ENCODE peak calls at places on chromosomes 2 and 18, in ten cellular contexts. Z is mesendoderm; V is NCI-H1436; Q is HTR-8/SVneo; G is stimulated activated effector memory CD8-positive, alpha-beta T cell treated with anti-CD3 and anti-CD28 coated beads, Interleukin-12 subunit alpha, Interleukin-12 subunit beta, amount 100 ng/mL, for 72 hours; I is retina; J is upper lobe of right lung; P is fibroblast of lung; T is effector memory CD4-positive, alpha-beta T cell; U is left colon. B is an unnamed sample.

GRCh38 chr2:3667151-3667631 is 9.2 kb downstream of the ALLC start:
- DNase-seq in Z (no peak), V (no peak), Q (no peak), G (peak), I (no peak), J (peak), P (peak), T (no peak), U (no peak), B (no peak)

GRCh38 chr2:28401948-28402550 is 9.4 kb downstream of the FOSL2 start:
- DNase-seq in Z (no peak), V (no peak), Q (no peak), G (no peak), I (no peak), J (no peak), P (no peak), T (no peak), U (no peak), B (no peak)

GRCh38 chr2:63840081-63840784 is 1.5 kb upstream of the UGP2 start:
- DNase-seq in Z (peak), V (peak), Q (peak), G (peak), I (no peak), J (no peak), P (no peak), T (no peak), U (no peak), B (no peak)

GRCh38 chr18:40555914-40556313 is 1399.1 kb upstream of the PIK3C3 start:
- DNase-seq in Z (no peak), V (no peak), Q (no peak), G (no peak), I (no peak), J (no peak), P (peak), T (no peak), U (no peak), B (no peak)

GRCh38 chr18:11992096-11992785 is 10.9 kb downstream of the IMPA2 start:
- DNase-seq in Z (no peak), V (no peak), Q (no peak), G (no peak), I (no peak), J (no peak), P (no peak), T (no peak), U (no peak), B (no peak)

GRCh38 chr2:233857511-233858118 is 3.3 kb upstream of the HJURP start:
- DNase-seq in Z (peak), V (peak), Q (peak), G (peak), I (no peak), J (peak), P (no peak), T (peak), U (peak), B (peak)

GRCh38 chr18:452801-453200 is 47.7 kb downstream of the COLEC12 start:
- DNase-seq in Z (no peak), V (no peak), Q (no peak), G (no peak), I (no peak), J (no peak), P (no peak), T (no peak), U (no peak), B (no peak)

GRCh38 chr2:68385232-68385906 is 20.3 kb downstream of the PLEK start:
- DNase-seq in Z (no peak), V (no peak), Q (no peak), G (peak), I (peak), J (no peak), P (no peak), T (no peak), U (no peak), B (no peak)

GRCh38 chr2:237041231-237041630 is 44.5 kb upstream of the COPS8 start:
- DNase-seq in Z (no peak), V (no peak), Q (no peak), G (no peak), I (no peak), J (no peak), P (no peak), T (no peak), U (no peak), B (no peak)

GRCh38 chr2:215189393-215189792 is 51.0 kb upstream of the ABCA12 start:
- DNase-seq in Z (no peak), V (no peak), Q (no peak), G (no peak), I (no peak), J (no peak), P (no peak), T (no peak), U (no peak), B (no peak)

GRCh38 chr2:234989183-234989701 is 37.4 kb downstream of the SH3BP4 start:
- DNase-seq in Z (no peak), V (no peak), Q (no peak), G (no peak), I (no peak), J (peak), P (peak), T (no peak), U (peak), B (peak)

GRCh38 chr18:27769152-27769551 is 407.8 kb downstream of the CDH2 start:
- DNase-seq in Z (no peak), V (no peak), Q (no peak), G (no peak), I (no peak), J (no peak), P (no peak), T (no peak), U (no peak), B (no peak)

GRCh38 chr2:197620113-197620512 is 55.3 kb downstream of the RFTN2 start:
- DNase-seq in Z (peak), V (no peak), Q (no peak), G (no peak), I (no peak), J (no peak), P (no peak), T (no peak), U (no peak), B (no peak)

GRCh38 chr2:173962036-173962435 is 3.1 kb downstream of the SP3 start:
- DNase-seq in Z (no peak), V (no peak), Q (no peak), G (no peak), I (no peak), J (no peak), P (peak), T (no peak), U (no peak), B (no peak)

GRCh38 chr2:101478561-101479001 is 3.7 kb upstream of the RFX8 start:
- DNase-seq in Z (peak), V (no peak), Q (no peak), G (no peak), I (no peak), J (no peak), P (peak), T (no peak), U (no peak), B (no peak)

GRCh38 chr2:36357506-36358316 is 2.1 kb downstream of the CRIM1 start:
- DNase-seq in Z (peak), V (no peak), Q (no peak), G (no peak), I (peak), J (no peak), P (peak), T (no peak), U (peak), B (peak)

GRCh38 chr2:109719871-109720270 is 74.2 kb upstream of the RGPD5 start:
- DNase-seq in Z (no peak), V (no peak), Q (no peak), G (peak), I (no peak), J (peak), P (no peak), T (no peak), U (no peak), B (no peak)

GRCh38 chr2:160109939-160110673 is 47.7 kb upstream of the PLA2R1 start:
- DNase-seq in Z (peak), V (peak), Q (peak), G (no peak), I (peak), J (no peak), P (peak), T (peak), U (peak), B (peak)

GRCh38 chr2:151881342-151881741 is 53.1 kb upstream of the ARL5A start:
- DNase-seq in Z (no peak), V (no peak), Q (no peak), G (no peak), I (no peak), J (no peak), P (no peak), T (no peak), U (no peak), B (no peak)

GRCh38 chr2:143161982-143162837 is 33.0 kb downstream of the ARHGAP15 start:
- DNase-seq in Z (peak), V (peak), Q (peak), G (no peak), I (peak), J (no peak), P (peak), T (peak), U (peak), B (peak)

GRCh38 chr2:3458396-3459184 is 60.7 kb downstream of the ADI1 start:
- DNase-seq in Z (no peak), V (no peak), Q (no peak), G (no peak), I (no peak), J (no peak), P (no peak), T (no peak), U (no peak), B (no peak)

GRCh38 chr18:55328301-55328700 is 259.7 kb downstream of the TCF4 start:
- DNase-seq in Z (no peak), V (no peak), Q (no peak), G (no peak), I (no peak), J (no peak), P (peak), T (no peak), U (no peak), B (no peak)

GRCh38 chr2:224472827-224473226 is 70.9 kb upstream of the FAM124B start:
- DNase-seq in Z (no peak), V (no peak), Q (no peak), G (no peak), I (no peak), J (no peak), P (no peak), T (no peak), U (no peak), B (no peak)

GRCh38 chr2:238882083-238882755 is 34.3 kb downstream of the TWIST2 start:
- DNase-seq in Z (no peak), V (no peak), Q (no peak), G (no peak), I (no peak), J (no peak), P (no peak), T (no peak), U (no peak), B (no peak)

GRCh38 chr2:202376460-202377307 is 557 bp downstream of the BMPR2 start:
- DNase-seq in Z (peak), V (no peak), Q (peak), G (peak), I (peak), J (peak), P (peak), T (peak), U (peak), B (peak)

GRCh38 chr2:56191617-56192016 is 7.8 kb downstream of the CCDC85A start:
- DNase-seq in Z (peak), V (peak), Q (peak), G (no peak), I (peak), J (no peak), P (no peak), T (no peak), U (no peak), B (no peak)

GRCh38 chr2:201699384-201699783 is 940 bp upstream of the MPP4 start:
- DNase-seq in Z (no peak), V (no peak), Q (no peak), G (no peak), I (no peak), J (no peak), P (peak), T (no peak), U (no peak), B (no peak)

GRCh38 chr2:66717491-66717890 is 282.6 kb downstream of the MEIS1 start:
- DNase-seq in Z (no peak), V (no peak), Q (no peak), G (no peak), I (no peak), J (no peak), P (peak), T (no peak), U (no peak), B (no peak)

GRCh38 chr18:41331661-41332060 is 623.4 kb upstream of the PIK3C3 start:
- DNase-seq in Z (no peak), V (no peak), Q (no peak), G (no peak), I (no peak), J (no peak), P (no peak), T (no peak), U (no peak), B (no peak)

GRCh38 chr18:55384551-55385275 is 203.3 kb downstream of the TCF4 start:
- DNase-seq in Z (peak), V (no peak), Q (peak), G (no peak), I (no peak), J (no peak), P (peak), T (no peak), U (no peak), B (peak)

GRCh38 chr2:215060851-215061541 is 77.4 kb downstream of the ABCA12 start:
- DNase-seq in Z (no peak), V (peak), Q (no peak), G (no peak), I (peak), J (no peak), P (no peak), T (no peak), U (no peak), B (no peak)